ENCODE peak calls at places on chromosomes 12 and 14, in ten cellular contexts. J is breast epithelium, X is colonic mucosa, K is cardiac fibroblast, N is type B pancreatic cell, S is A549, U is mesothelial cell of epicardium, C is ascending aorta, F is foreskin fibroblast, A is omental fat pad. Y is an unnamed sample.

GRCh38 chr12:14577344-14577743 is 9.7 kb upstream of the PLBD1 start:
- DNase-seq in J (no peak), X (no peak), K (peak), N (no peak), S (no peak), U (no peak), C (no peak), F (no peak), A (no peak), Y (no peak)

GRCh38 chr12:123543541-123543940 is 10.0 kb upstream of the RILPL1 start:
- DNase-seq in J (no peak), X (no peak), K (no peak), N (no peak), S (no peak), U (no peak), C (no peak), F (no peak), A (no peak), Y (no peak)

GRCh38 chr14:69789118-69789640 is 7.9 kb downstream of the SLC10A1 start:
- DNase-seq in J (no peak), X (no peak), K (no peak), N (no peak), S (no peak), U (no peak), C (no peak), F (no peak), A (no peak), Y (no peak)

GRCh38 chr14:36070056-36071043 is 106.2 kb downstream of the PTCSC3 start:
- DNase-seq in J (no peak), X (peak), K (peak), N (peak), S (peak), U (peak), C (no peak), F (peak), A (no peak), Y (no peak)

GRCh38 chr12:63294327-63294632 is 143.3 kb upstream of the AVPR1A start:
- DNase-seq in J (no peak), X (no peak), K (peak), N (no peak), S (peak), U (no peak), C (no peak), F (peak), A (no peak), Y (no peak)

GRCh38 chr14:99264691-99265090 is 7.3 kb downstream of the BCL11B start:
- DNase-seq in J (no peak), X (no peak), K (no peak), N (no peak), S (no peak), U (no peak), C (no peak), F (no peak), A (no peak), Y (no peak)

GRCh38 chr12:105357162-105357691 is 26.7 kb downstream of the C12orf75 start:
- DNase-seq in J (no peak), X (no peak), K (peak), N (no peak), S (no peak), U (no peak), C (no peak), F (no peak), A (no peak), Y (no peak)

GRCh38 chr12:104506691-104507401 is 50.1 kb downstream of the CHST11 start:
- DNase-seq in J (no peak), X (no peak), K (no peak), N (no peak), S (no peak), U (no peak), C (no peak), F (no peak), A (no peak), Y (no peak)

GRCh38 chr12:52204095-52204930 is 12.5 kb upstream of the KRT80 start:
- DNase-seq in J (no peak), X (no peak), K (no peak), N (no peak), S (no peak), U (no peak), C (no peak), F (peak), A (no peak), Y (no peak)

GRCh38 chr12:4274396-4274959 is 916 bp downstream of the CCND2 start:
- DNase-seq in J (no peak), X (peak), K (peak), N (no peak), S (no peak), U (no peak), C (no peak), F (peak), A (no peak), Y (peak)

GRCh38 chr14:70709726-70710382 is 68.1 kb downstream of the TTC9 start:
- DNase-seq in J (no peak), X (no peak), K (no peak), N (no peak), S (no peak), U (no peak), C (no peak), F (no peak), A (no peak), Y (no peak)

GRCh38 chr12:78964521-78964920 is 99.9 kb downstream of the SYT1 start:
- DNase-seq in J (no peak), X (no peak), K (peak), N (no peak), S (no peak), U (no peak), C (no peak), F (no peak), A (no peak), Y (no peak)

GRCh38 chr12:13130981-13131380 is 27.5 kb upstream of the GSG1 start:
- DNase-seq in J (no peak), X (no peak), K (no peak), N (no peak), S (no peak), U (no peak), C (no peak), F (no peak), A (no peak), Y (no peak)

GRCh38 chr12:13133886-13134285 is 30.4 kb upstream of the GSG1 start:
- DNase-seq in J (no peak), X (no peak), K (no peak), N (no peak), S (no peak), U (no peak), C (no peak), F (no peak), A (no peak), Y (no peak)

DNA sequence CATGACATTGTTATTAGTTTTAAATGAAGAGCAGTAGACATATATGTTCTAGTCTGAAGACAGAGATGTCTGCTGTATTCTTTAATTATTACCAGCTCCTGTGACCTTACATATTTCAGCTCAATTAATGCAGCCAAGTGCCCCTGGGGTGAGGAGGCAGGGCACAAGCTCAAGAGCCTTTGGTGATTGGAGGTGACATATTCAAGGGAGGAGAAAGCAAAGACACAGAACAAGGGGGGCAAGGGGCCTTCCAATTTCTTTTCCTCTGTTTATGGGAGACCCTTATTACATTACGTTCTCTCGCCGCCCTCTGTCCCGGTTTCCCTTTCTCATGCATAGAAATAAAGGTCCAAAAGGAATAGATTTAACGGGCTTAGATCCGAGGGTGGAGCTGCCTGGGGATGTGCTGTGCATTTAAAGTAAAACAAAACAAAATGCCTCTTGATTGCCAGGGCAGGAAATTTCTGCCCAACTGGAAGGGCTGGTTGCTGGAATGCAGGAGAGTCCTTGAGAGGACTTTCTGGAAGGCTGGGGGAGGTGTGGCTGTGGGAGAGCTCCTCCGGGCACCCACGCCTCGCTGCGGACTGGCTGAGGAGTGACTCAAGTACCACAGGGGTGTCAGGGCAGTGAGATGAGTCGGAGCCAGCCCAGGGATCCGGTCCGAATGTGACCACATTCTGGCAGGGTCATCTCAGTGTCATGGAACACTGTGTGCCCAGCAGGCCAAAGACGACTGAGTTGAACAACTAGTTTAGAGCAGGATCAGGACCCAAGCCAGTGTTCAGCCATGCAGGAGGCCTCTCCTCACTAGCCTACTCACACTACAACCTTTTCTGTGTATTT is 32.1 kb upstream of the GSG1 start:
- DNase-seq in J (peak), X (no peak), K (peak), N (no peak), S (no peak), U (peak), C (peak), F (peak), A (peak), Y (peak)
- TF ChIP-seq CTCF in J (no peak), X (no peak), K (no peak), N (no peak), S (no peak), U (no peak), C (no peak), F (no peak), A (no peak), Y (peak)

GRCh38 chr12:43381879-43382278 is 170.1 kb downstream of the ADAMTS20 start:
- DNase-seq in J (no peak), X (no peak), K (no peak), N (no peak), S (no peak), U (no peak), C (no peak), F (no peak), A (no peak), Y (no peak)
- TF ChIP-seq CTCF in J (no peak), X (no peak), K (no peak), N (no peak), S (no peak), U (no peak), C (no peak), F (no peak), A (no peak), Y (no peak)

GRCh38 chr14:104157303-104157928 is 19.0 kb downstream of the KIF26A start:
- DNase-seq in J (no peak), X (no peak), K (no peak), N (no peak), S (no peak), U (no peak), C (no peak), F (no peak), A (no peak), Y (no peak)
- TF ChIP-seq CTCF in J (no peak), X (no peak), K (no peak), N (peak), S (no peak), U (no peak), C (no peak), F (no peak), A (no peak), Y (peak)

DNA sequence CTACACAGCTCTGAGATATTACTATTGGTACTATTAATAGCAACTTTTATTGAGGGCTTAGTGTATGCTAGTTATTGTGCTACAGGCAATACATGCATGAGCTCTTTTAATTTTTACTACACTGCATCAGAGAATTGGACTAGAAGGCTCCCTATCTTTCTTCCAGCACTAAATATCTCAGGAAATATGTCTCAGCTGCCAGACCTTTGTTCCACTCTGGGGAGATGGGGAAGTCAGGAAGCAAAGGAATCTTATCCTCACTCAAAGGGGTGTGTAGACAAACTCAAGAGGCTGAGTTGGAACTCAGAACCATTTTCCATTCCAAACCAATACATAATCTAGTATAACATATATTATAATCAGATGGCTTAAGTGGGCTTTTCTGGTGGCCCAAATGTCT is 161.9 kb upstream of the SLC38A2 start:
- DNase-seq in J (no peak), X (no peak), K (no peak), N (no peak), S (no peak), U (no peak), C (no peak), F (no peak), A (no peak), Y (no peak)
- TF ChIP-seq CTCF in J (no peak), X (no peak), K (no peak), N (no peak), S (no peak), U (no peak), C (no peak), F (no peak), A (no peak), Y (no peak)

GRCh38 chr12:113461666-113462065 is 10.0 kb downstream of the LHX5 start:
- DNase-seq in J (no peak), X (no peak), K (peak), N (no peak), S (peak), U (no peak), C (no peak), F (peak), A (no peak), Y (no peak)
- TF ChIP-seq CTCF in J (no peak), X (no peak), K (peak), N (peak), S (peak), U (no peak), C (no peak), F (peak), A (no peak), Y (peak)

GRCh38 chr14:97250925-97251324 is 453.7 kb downstream of the VRK1 start:
- DNase-seq in J (no peak), X (no peak), K (no peak), N (no peak), S (no peak), U (no peak), C (no peak), F (no peak), A (no peak), Y (no peak)

GRCh38 chr14:97248973-97249372 is 451.8 kb downstream of the VRK1 start:
- DNase-seq in J (no peak), X (no peak), K (no peak), N (no peak), S (no peak), U (no peak), C (no peak), F (no peak), A (no peak), Y (no peak)

GRCh38 chr14:97253756-97254155 is 456.6 kb downstream of the VRK1 start:
- DNase-seq in J (no peak), X (no peak), K (no peak), N (no peak), S (no peak), U (no peak), C (no peak), F (no peak), A (no peak), Y (no peak)

GRCh38 chr14:97246648-97247047 is 449.5 kb downstream of the VRK1 start:
- DNase-seq in J (no peak), X (no peak), K (no peak), N (no peak), S (no peak), U (no peak), C (no peak), F (no peak), A (no peak), Y (no peak)

DNA sequence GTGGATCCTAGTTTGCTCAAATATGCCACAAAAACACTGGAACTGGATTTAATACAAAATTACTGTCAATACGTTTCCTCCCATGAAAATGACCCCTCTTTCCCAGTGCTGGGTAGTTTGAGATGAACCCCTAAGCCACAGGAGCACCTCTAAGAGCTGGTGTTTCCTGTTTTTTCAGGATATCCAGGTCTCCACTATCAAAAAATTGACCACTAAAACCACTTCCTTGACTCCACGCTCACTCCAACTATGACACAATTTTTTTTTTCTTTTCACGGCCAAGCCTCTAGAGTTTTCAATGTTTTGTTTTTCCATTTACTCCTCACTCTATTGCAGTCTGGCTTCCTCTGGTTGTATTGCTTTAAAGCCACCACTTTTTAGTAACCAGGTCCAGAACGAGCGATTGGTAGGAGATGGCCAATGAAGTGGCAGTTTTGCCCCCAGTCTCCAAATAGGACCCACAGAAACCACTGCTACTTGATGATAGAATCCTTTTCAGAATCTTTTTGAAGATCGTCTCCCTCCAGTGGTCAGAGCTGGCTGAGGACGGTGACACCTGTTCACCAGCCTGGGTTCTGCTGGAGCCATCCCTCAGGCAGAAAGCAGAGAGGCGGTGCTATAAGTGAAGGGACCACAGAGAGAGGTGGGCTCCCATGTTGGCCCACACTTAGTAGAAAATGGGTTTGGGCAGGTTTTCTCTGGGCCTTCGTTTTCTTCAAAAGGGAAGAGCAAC is 454.4 kb downstream of the VRK1 start:
- DNase-seq in J (no peak), X (no peak), K (no peak), N (no peak), S (no peak), U (no peak), C (no peak), F (no peak), A (no peak), Y (no peak)
- TF ChIP-seq CTCF in J (no peak), X (no peak), K (no peak), N (no peak), S (no peak), U (no peak), C (no peak), F (no peak), A (no peak), Y (no peak)

DNA sequence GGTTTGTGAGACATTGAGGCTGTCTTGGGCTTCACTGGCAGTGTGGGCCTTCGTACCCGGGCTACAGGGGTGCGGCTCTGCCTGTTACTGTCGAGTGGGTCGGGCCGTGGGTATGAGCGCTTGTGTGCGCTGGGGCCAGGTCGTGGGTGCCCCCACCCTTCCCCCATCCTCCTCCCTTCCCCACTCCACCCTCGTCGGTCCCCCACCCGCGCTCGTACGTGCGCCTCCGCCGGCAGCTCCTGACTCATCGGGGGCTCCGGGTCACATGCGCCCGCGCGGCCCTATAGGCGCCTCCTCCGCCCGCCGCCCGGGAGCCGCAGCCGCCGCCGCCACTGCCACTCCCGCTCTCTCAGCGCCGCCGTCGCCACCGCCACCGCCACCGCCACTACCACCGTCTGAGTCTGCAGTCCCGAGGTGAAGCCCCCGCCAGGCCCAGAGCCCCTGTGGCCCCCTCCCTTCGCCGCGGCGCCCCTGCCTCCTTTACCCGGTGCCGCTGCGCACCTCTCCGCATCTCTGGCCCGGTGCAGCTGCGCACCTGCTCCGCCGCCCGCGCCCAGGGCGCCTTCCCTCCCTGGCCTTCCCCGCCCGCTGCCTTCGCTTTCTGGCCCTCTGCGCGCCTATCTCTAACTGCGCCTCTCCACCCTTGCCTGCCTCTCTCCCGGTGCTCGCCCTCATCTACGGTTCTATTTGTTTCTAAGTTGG is at the start of gene ENO2:
- DNase-seq in J (no peak), X (peak), K (peak), N (no peak), S (peak), U (peak), C (peak), F (peak), A (no peak), Y (peak)
- TF ChIP-seq CTCF in J (no peak), X (no peak), K (no peak), N (no peak), S (no peak), U (no peak), C (no peak), F (no peak), A (no peak), Y (no peak)

DNA sequence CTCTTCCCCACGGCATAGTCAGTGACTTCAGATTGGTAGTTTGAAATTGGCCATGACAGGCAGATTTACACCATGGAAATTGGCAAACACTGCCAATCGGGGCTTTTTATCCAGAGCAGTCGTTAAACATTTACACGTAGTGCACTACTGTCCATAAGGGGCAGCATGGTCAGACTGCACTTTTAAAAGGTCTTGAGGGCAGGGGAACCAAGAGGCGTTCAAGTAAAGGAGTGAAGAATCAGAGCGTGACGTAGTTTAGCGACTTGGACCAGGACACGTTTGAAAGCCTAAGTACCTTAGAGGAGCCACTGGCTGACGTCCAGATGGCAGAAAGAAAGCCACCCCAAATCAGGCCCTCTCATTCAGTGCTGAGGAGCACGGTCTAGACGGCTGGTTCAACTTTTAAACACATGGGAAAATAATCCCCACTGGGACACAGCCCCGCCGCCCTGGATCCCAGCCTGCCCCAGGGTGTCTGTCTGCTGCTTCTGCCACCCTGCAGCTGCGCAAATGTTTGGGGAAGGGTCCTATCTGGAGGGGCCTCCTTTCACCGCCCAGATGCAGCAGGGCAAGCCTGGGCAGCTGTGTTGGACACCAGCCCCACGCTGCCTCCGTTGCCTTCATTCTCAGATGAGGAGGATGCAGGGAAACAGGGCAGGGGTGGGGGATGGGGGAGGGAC is 52.5 kb upstream of the PPP2R5C start:
- DNase-seq in J (peak), X (no peak), K (no peak), N (no peak), S (no peak), U (no peak), C (no peak), F (no peak), A (no peak), Y (peak)
- TF ChIP-seq CTCF in J (no peak), X (no peak), K (no peak), N (no peak), S (no peak), U (no peak), C (no peak), F (no peak), A (no peak), Y (no peak)

GRCh38 chr12:132422057-132423043 is 67.6 kb upstream of the FBRSL1 start:
- DNase-seq in J (no peak), X (no peak), K (no peak), N (no peak), S (no peak), U (no peak), C (no peak), F (peak), A (no peak), Y (no peak)
- TF ChIP-seq CTCF in J (no peak), X (no peak), K (no peak), N (no peak), S (no peak), U (no peak), C (no peak), F (no peak), A (no peak), Y (no peak)